ENCODE peak calls at places on chromosomes 6 and 20, in nine cellular contexts. One of them, this sample, is unnamed.

GRCh38 chr6:159819932-159820640 is 20.0 kb downstream of the PNLDC1 start:
- DNase-seq in ascending aorta: no peak
- DNase-seq in cardiac muscle cell: no peak
- DNase-seq in A549: no peak
- DNase-seq in pancreas: no peak
- DNase-seq in endothelial cell of umbilical vein: no peak
- DNase-seq in left lung: no peak
- DNase-seq in OCI-LY7: peak; percentile 54
- DNase-seq in hepatocyte: no peak
- DNase-seq in this sample: no peak

GRCh38 chr20:46060301-46060881 is 29.4 kb downstream of the NCOA5 start:
- DNase-seq in ascending aorta: no peak
- DNase-seq in cardiac muscle cell: no peak
- DNase-seq in A549: no peak
- DNase-seq in pancreas: no peak
- DNase-seq in endothelial cell of umbilical vein: peak; percentile 64
- DNase-seq in left lung: no peak
- DNase-seq in OCI-LY7: peak; percentile 82
- DNase-seq in hepatocyte: no peak
- DNase-seq in this sample: no peak

GRCh38 chr6:162952343-162952871 is 224.6 kb downstream of the PACRG start:
- DNase-seq in ascending aorta: no peak
- DNase-seq in cardiac muscle cell: no peak
- DNase-seq in A549: no peak
- DNase-seq in pancreas: no peak
- DNase-seq in endothelial cell of umbilical vein: no peak
- DNase-seq in left lung: no peak
- DNase-seq in OCI-LY7: no peak
- DNase-seq in hepatocyte: no peak
- DNase-seq in this sample: no peak

GRCh38 chr20:45020236-45020886 is 54.0 kb downstream of the STK4 start:
- DNase-seq in ascending aorta: no peak
- DNase-seq in cardiac muscle cell: peak; percentile 54
- DNase-seq in A549: no peak
- DNase-seq in pancreas: no peak
- DNase-seq in endothelial cell of umbilical vein: no peak
- DNase-seq in left lung: no peak
- DNase-seq in OCI-LY7: no peak
- DNase-seq in hepatocyte: peak; percentile 40
- DNase-seq in this sample: no peak

GRCh38 chr6:135257641-135258405 is 76.7 kb downstream of the MYB start:
- DNase-seq in ascending aorta: no peak
- DNase-seq in cardiac muscle cell: no peak
- DNase-seq in A549: no peak
- DNase-seq in pancreas: no peak
- DNase-seq in endothelial cell of umbilical vein: no peak
- DNase-seq in left lung: no peak
- DNase-seq in OCI-LY7: no peak
- DNase-seq in hepatocyte: no peak
- DNase-seq in this sample: no peak

GRCh38 chr6:7542878-7543394 is 1.5 kb downstream of the DSP start:
- DNase-seq in ascending aorta: no peak
- DNase-seq in cardiac muscle cell: peak; percentile 26
- DNase-seq in A549: peak; percentile 76
- DNase-seq in pancreas: peak; percentile 85
- DNase-seq in endothelial cell of umbilical vein: no peak
- DNase-seq in left lung: peak; percentile 84
- DNase-seq in OCI-LY7: no peak
- DNase-seq in hepatocyte: peak; percentile 94
- DNase-seq in this sample: no peak

GRCh38 chr6:154289818-154290508 is 66.6 kb downstream of the IPCEF1 start:
- DNase-seq in ascending aorta: no peak
- DNase-seq in cardiac muscle cell: no peak
- DNase-seq in A549: no peak
- DNase-seq in pancreas: no peak
- DNase-seq in endothelial cell of umbilical vein: no peak
- DNase-seq in left lung: no peak
- DNase-seq in OCI-LY7: no peak
- DNase-seq in hepatocyte: no peak
- DNase-seq in this sample: no peak

GRCh38 chr6:101395345-101395744 is 1.8 kb downstream of the GRIK2 start:
- DNase-seq in ascending aorta: no peak
- DNase-seq in cardiac muscle cell: no peak
- DNase-seq in A549: no peak
- DNase-seq in pancreas: no peak
- DNase-seq in endothelial cell of umbilical vein: no peak
- DNase-seq in left lung: no peak
- DNase-seq in OCI-LY7: no peak
- DNase-seq in hepatocyte: no peak
- DNase-seq in this sample: no peak

GRCh38 chr6:146990821-146991798 is 213.1 kb upstream of the STXBP5 start:
- DNase-seq in ascending aorta: no peak
- DNase-seq in cardiac muscle cell: peak; percentile 67
- DNase-seq in A549: peak; percentile 82
- DNase-seq in pancreas: no peak
- DNase-seq in endothelial cell of umbilical vein: peak; percentile 62
- DNase-seq in left lung: no peak
- DNase-seq in OCI-LY7: no peak
- DNase-seq in hepatocyte: peak; percentile 47
- DNase-seq in this sample: peak; percentile 24

GRCh38 chr6:38897507-38897906 is 151.1 kb upstream of the GLP1R start:
- DNase-seq in ascending aorta: no peak
- DNase-seq in cardiac muscle cell: no peak
- DNase-seq in A549: no peak
- DNase-seq in pancreas: no peak
- DNase-seq in endothelial cell of umbilical vein: no peak
- DNase-seq in left lung: no peak
- DNase-seq in OCI-LY7: no peak
- DNase-seq in hepatocyte: no peak
- DNase-seq in this sample: no peak

DNA sequence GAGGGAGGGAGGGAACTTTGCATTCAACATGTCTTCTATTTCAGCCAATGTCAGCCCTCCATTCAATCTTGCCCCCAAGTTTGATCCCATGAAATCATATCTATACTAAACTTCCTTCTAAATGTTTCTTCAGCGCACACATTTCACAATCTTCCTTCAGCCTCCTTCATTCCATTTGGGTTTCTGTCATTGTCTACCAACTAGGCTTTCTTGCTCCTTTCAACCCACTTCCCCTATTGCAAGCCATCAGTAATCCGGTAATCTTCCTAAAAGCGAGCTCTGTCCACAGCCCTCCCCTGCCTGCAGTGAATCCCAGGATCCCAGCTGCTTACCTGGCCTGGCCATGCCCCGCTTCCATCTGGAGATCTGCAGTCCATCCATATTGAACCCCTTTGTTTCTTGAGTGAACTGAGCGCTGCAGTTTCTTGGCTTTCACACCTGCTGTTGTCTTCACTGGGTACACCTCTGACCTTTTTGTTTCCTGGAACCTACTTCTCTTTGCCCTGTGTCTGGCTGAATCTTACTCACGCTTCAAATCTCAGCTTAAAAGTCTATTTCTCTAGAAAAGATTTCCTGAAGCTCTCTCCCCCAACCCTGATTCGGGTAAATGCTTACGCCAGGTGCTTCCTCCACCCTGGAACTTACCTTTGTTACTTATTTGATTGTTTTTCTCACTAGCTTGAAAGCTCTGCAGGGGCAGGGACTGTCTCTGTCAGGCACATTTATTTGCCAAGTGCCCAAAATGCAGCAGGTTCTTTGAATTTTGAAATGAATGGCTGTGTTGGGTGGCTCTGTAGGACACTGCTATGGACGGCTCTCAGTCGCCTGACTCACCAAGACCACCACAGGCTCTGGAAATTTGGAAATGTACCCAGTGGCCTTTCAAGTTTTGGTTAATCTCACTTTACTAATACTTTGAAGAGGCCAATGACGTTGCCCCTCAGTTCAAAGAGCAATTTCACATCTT is 50.3 kb downstream of the ADTRP start:
- DNase-seq in ascending aorta: no peak
- DNase-seq in cardiac muscle cell: no peak
- DNase-seq in A549: no peak
- DNase-seq in pancreas: no peak
- DNase-seq in endothelial cell of umbilical vein: no peak
- DNase-seq in left lung: no peak
- DNase-seq in OCI-LY7: no peak
- DNase-seq in hepatocyte: no peak
- DNase-seq in this sample: no peak
- H3K4me1 ChIP-seq in ascending aorta: peaks cover 18% of the 10 kb centered on the region
- H3K4me1 ChIP-seq in cardiac muscle cell: no peaks in the 10 kb centered on the region
- H3K4me1 ChIP-seq in A549: no peaks in the 10 kb centered on the region
- H3K4me1 ChIP-seq in pancreas: peaks cover 9% of the 10 kb centered on the region
- H3K4me1 ChIP-seq in endothelial cell of umbilical vein: no peaks in the 10 kb centered on the region
- H3K4me1 ChIP-seq in left lung: no peaks in the 10 kb centered on the region
- H3K4me1 ChIP-seq in OCI-LY7: no peaks in the 10 kb centered on the region
- H3K4me1 ChIP-seq in hepatocyte: peaks cover 13% of the 10 kb centered on the region
- H3K4me1 ChIP-seq in this sample: no peaks in the 10 kb centered on the region

DNA sequence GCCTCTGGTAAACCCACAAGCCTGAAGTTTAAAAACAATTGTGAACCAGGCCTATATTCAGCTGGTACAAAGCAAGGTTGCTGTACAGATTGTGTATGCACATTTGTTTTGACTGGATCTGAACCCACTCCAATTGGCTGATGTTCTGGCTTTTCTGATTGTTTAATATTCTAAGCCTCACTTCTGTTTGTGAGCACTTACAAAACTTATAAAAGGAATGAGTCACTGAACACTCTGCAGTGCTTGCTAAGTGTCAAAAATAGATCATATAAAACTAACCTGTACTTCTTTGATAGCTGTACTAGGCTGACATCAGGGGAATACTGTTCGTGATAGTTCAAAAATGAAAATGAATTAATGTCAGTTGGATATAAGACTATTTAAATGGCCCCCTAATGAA is 12.1 kb downstream of the COL21A1 start:
- DNase-seq in ascending aorta: no peak
- DNase-seq in cardiac muscle cell: no peak
- DNase-seq in A549: no peak
- DNase-seq in pancreas: no peak
- DNase-seq in endothelial cell of umbilical vein: peak; percentile 67
- DNase-seq in left lung: no peak
- DNase-seq in OCI-LY7: no peak
- DNase-seq in hepatocyte: no peak
- DNase-seq in this sample: no peak
- H3K27ac ChIP-seq in ascending aorta: peak overlapping the region; percentile 45
- H3K27ac ChIP-seq in cardiac muscle cell: no peak overlapping the region
- H3K27ac ChIP-seq in A549: no peak overlapping the region
- H3K27ac ChIP-seq in pancreas: no peak overlapping the region
- H3K27ac ChIP-seq in endothelial cell of umbilical vein: no peak overlapping the region
- H3K27ac ChIP-seq in left lung: no peak overlapping the region
- H3K27ac ChIP-seq in OCI-LY7: no peak overlapping the region
- H3K27ac ChIP-seq in hepatocyte: no peak overlapping the region
- H3K27ac ChIP-seq in this sample: no peak overlapping the region

GRCh38 chr6:127345521-127345920 is 2.1 kb upstream of the ECHDC1 start:
- DNase-seq in ascending aorta: no peak
- DNase-seq in cardiac muscle cell: no peak
- DNase-seq in A549: no peak
- DNase-seq in pancreas: no peak
- DNase-seq in endothelial cell of umbilical vein: no peak
- DNase-seq in left lung: no peak
- DNase-seq in OCI-LY7: no peak
- DNase-seq in hepatocyte: no peak
- DNase-seq in this sample: no peak
- H3K4me1 ChIP-seq in ascending aorta: peaks cover 12% of the 10 kb centered on the region
- H3K4me1 ChIP-seq in cardiac muscle cell: peaks cover 13% of the 10 kb centered on the region
- H3K4me1 ChIP-seq in A549: peaks cover 39% of the 10 kb centered on the region
- H3K4me1 ChIP-seq in pancreas: peaks cover 36% of the 10 kb centered on the region
- H3K4me1 ChIP-seq in endothelial cell of umbilical vein: peaks cover 20% of the 10 kb centered on the region
- H3K4me1 ChIP-seq in left lung: peaks cover 9% of the 10 kb centered on the region
- H3K4me1 ChIP-seq in OCI-LY7: peaks cover 20% of the 10 kb centered on the region
- H3K4me1 ChIP-seq in hepatocyte: peaks cover 12% of the 10 kb centered on the region
- H3K4me1 ChIP-seq in this sample: peaks cover 33% of the 10 kb centered on the region

GRCh38 chr6:157442296-157442695 is 61.3 kb downstream of the ZDHHC14 start:
- DNase-seq in ascending aorta: no peak
- DNase-seq in cardiac muscle cell: peak; percentile 58
- DNase-seq in A549: no peak
- DNase-seq in pancreas: no peak
- DNase-seq in endothelial cell of umbilical vein: no peak
- DNase-seq in left lung: no peak
- DNase-seq in OCI-LY7: no peak
- DNase-seq in hepatocyte: no peak
- DNase-seq in this sample: no peak
- H3K27ac ChIP-seq in ascending aorta: no peak overlapping the region
- H3K27ac ChIP-seq in cardiac muscle cell: no peak overlapping the region
- H3K27ac ChIP-seq in A549: no peak overlapping the region
- H3K27ac ChIP-seq in pancreas: no peak overlapping the region
- H3K27ac ChIP-seq in endothelial cell of umbilical vein: no peak overlapping the region
- H3K27ac ChIP-seq in left lung: peak overlapping the region; percentile 28
- H3K27ac ChIP-seq in OCI-LY7: no peak overlapping the region
- H3K27ac ChIP-seq in hepatocyte: no peak overlapping the region
- H3K27ac ChIP-seq in this sample: peak overlapping the region; percentile 24

DNA sequence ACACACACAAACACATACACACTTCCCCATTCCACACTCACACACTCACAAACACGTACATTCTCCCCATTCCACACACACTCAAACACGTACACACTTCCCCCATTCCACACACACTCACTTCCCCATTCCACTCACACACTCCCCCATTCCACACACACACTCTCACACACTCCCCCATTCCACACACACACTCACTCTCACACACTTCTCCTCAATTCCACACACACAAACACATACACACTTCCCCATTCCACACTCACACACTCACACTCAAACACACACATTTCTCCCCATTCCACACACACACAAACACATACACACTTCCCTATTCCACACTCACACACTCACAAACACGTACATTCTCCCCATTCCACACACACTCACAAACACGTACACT is 8.7 kb upstream of the OSBPL2 start:
- DNase-seq in ascending aorta: no peak
- DNase-seq in cardiac muscle cell: no peak
- DNase-seq in A549: no peak
- DNase-seq in pancreas: no peak
- DNase-seq in endothelial cell of umbilical vein: no peak
- DNase-seq in left lung: no peak
- DNase-seq in OCI-LY7: no peak
- DNase-seq in hepatocyte: no peak
- DNase-seq in this sample: no peak
- H3K4me1 ChIP-seq in ascending aorta: no peaks in the 10 kb centered on the region
- H3K4me1 ChIP-seq in cardiac muscle cell: peaks cover 8% of the 10 kb centered on the region
- H3K4me1 ChIP-seq in A549: no peaks in the 10 kb centered on the region
- H3K4me1 ChIP-seq in pancreas: peaks cover 6% of the 10 kb centered on the region
- H3K4me1 ChIP-seq in endothelial cell of umbilical vein: no peaks in the 10 kb centered on the region
- H3K4me1 ChIP-seq in left lung: no peaks in the 10 kb centered on the region
- H3K4me1 ChIP-seq in OCI-LY7: no peaks in the 10 kb centered on the region
- H3K4me1 ChIP-seq in hepatocyte: no peaks in the 10 kb centered on the region
- H3K4me1 ChIP-seq in this sample: no peaks in the 10 kb centered on the region

This sample was measured in SJSA1.